ENCODE peak calls at places on chromosome 9, in five cellular contexts. H is NCI-H1417, L is A172, R is uterus, F is cardiac muscle cell. M is an unnamed sample.

GRCh38 chr9:106482733-106483132 is 380.2 kb upstream of the ZNF462 start:
- DNase-seq in R (no peak), L (peak; percentile 25), H (no peak), F (peak; percentile 21), M (no peak)

GRCh38 chr9:129773262-129774048 is 20.6 kb upstream of the PTGES start:
- DNase-seq in L (peak; percentile 56), F (peak; percentile 83), R (no peak), H (no peak), M (no peak)

GRCh38 chr9:14361074-14361473 is 47.1 kb upstream of the NFIB start:
- DNase-seq in R (no peak), H (no peak), L (no peak), F (no peak), M (no peak)

GRCh38 chr9:120477534-120478001 is 102.4 kb downstream of the CDK5RAP2 start:
- DNase-seq in R (no peak), F (peak; percentile 96), H (peak; percentile 54), L (peak; percentile 62), M (peak; percentile 72)

GRCh38 chr9:93013856-93014582 is 44.5 kb upstream of the SUSD3 start:
- DNase-seq in F (no peak), H (no peak), L (no peak), R (no peak), M (no peak)

GRCh38 chr9:104903609-104904008 is 24.3 kb downstream of the ABCA1 start:
- DNase-seq in L (peak; percentile 89), H (peak; percentile 62), F (peak; percentile 62), R (no peak), M (no peak)

GRCh38 chr9:76887003-76887821 is 18.7 kb downstream of the PRUNE2 start:
- DNase-seq in F (no peak), L (no peak), H (no peak), R (no peak), M (no peak)

GRCh38 chr9:113577525-113578261 is 114.2 kb downstream of the RGS3 start:
- DNase-seq in L (no peak), F (no peak), R (no peak), H (no peak), M (no peak)

GRCh38 chr9:5186416-5187169 is 1.2 kb upstream of the INSL6 start:
- DNase-seq in H (peak; percentile 11), L (peak; percentile 67), R (no peak), F (peak; percentile 75), M (peak; percentile 78)

GRCh38 chr9:113274474-113275146 is 762 bp downstream of the CDC26 start:
- DNase-seq in F (peak; percentile 70), H (peak; percentile 66), R (no peak), L (peak; percentile 44), M (peak; percentile 85)

GRCh38 chr9:88535226-88535931 is 401 bp downstream of the NXNL2 start:
- DNase-seq in L (no peak), F (no peak), R (no peak), H (peak; percentile 40), M (no peak)

GRCh38 chr9:113521693-113522260 is 58.2 kb downstream of the RGS3 start:
- DNase-seq in R (no peak), L (no peak), H (no peak), F (no peak), M (peak; percentile 49)

GRCh38 chr9:4114569-4115505 is 185.0 kb downstream of the GLIS3 start:
- DNase-seq in F (peak; percentile 63), R (no peak), L (no peak), H (no peak), M (no peak)

GRCh38 chr9:137619240-137620090 is 660 bp downstream of the EHMT1 start:
- DNase-seq in R (no peak), L (peak; percentile 45), H (peak; percentile 62), F (peak; percentile 61), M (peak; percentile 73)